ENCODE peak calls at places on chromosomes 3 and 15, in seven cellular contexts. S is GM12878, V is A549, T is GM23338, G is HCT116, E is SK-N-SH, Y is HepG2. I is an unnamed sample.

GRCh38 chr3:11541321-11542303 is 102.1 kb downstream of the VGLL4 start:
- DNase-seq in G (no peak), S (no peak), Y (no peak), T (no peak), E (no peak), V (no peak), I (no peak)

GRCh38 chr15:63990449-63990848 is 55.8 kb downstream of the DAPK2 start:
- DNase-seq in S (no peak), V (no peak), E (no peak), T (no peak), G (no peak), Y (no peak), I (no peak)

GRCh38 chr15:98983333-98983732 is 24.3 kb downstream of the PGPEP1L start:
- DNase-seq in G (no peak), T (no peak), V (peak), Y (no peak), E (no peak), S (no peak), I (peak)

GRCh38 chr3:192122832-192123594 is 604.3 kb downstream of the FGF12 start:
- DNase-seq in G (no peak), T (peak), V (no peak), Y (no peak), S (peak), E (no peak), I (no peak)

GRCh38 chr3:111649180-111649579 is 54.0 kb upstream of the ZBED2 start:
- DNase-seq in S (no peak), Y (no peak), V (no peak), T (no peak), G (no peak), E (no peak), I (no peak)

GRCh38 chr15:83747050-83747717 is 93.3 kb downstream of the ADAMTSL3 start:
- DNase-seq in T (peak), V (no peak), E (no peak), G (peak), Y (peak), S (no peak), I (no peak)

GRCh38 chr3:54939591-54940300 is 11.9 kb upstream of the LRTM1 start:
- DNase-seq in E (no peak), T (no peak), Y (no peak), V (no peak), S (no peak), G (no peak), I (no peak)

GRCh38 chr15:84604804-84605203 is 4.0 kb downstream of the ZSCAN2 start:
- DNase-seq in T (no peak), Y (no peak), S (no peak), G (no peak), V (no peak), E (no peak), I (no peak)

GRCh38 chr3:11283126-11283478 is 10.9 kb downstream of the ATG7 start:
- DNase-seq in Y (no peak), V (no peak), G (no peak), T (no peak), E (no peak), S (no peak), I (no peak)

GRCh38 chr3:114408763-114409162 is 114.9 kb downstream of the TIGIT start:
- DNase-seq in G (no peak), E (peak), Y (no peak), V (no peak), S (no peak), T (peak), I (no peak)

GRCh38 chr3:124978627-124979026 is 44.1 kb upstream of the MUC13 start:
- DNase-seq in E (no peak), Y (no peak), V (no peak), T (no peak), S (no peak), G (no peak), I (no peak)

GRCh38 chr3:128337305-128337704 is 129.4 kb downstream of the DNAJB8 start:
- DNase-seq in S (no peak), G (no peak), Y (no peak), V (no peak), E (no peak), T (no peak), I (no peak)

GRCh38 chr15:83930813-83931212 is 276.9 kb downstream of the ADAMTSL3 start:
- DNase-seq in Y (peak), S (no peak), T (no peak), V (no peak), E (no peak), G (no peak), I (no peak)

GRCh38 chr3:134761213-134761612 is 33.8 kb upstream of the EPHB1 start:
- DNase-seq in T (no peak), G (no peak), Y (no peak), E (no peak), S (no peak), V (no peak), I (no peak)

GRCh38 chr15:58221591-58222241 is 83.5 kb downstream of the AQP9 start:
- DNase-seq in G (peak), T (peak), E (peak), V (peak), Y (peak), S (no peak), I (no peak)

GRCh38 chr15:36235173-36235572 is 344.3 kb upstream of the CDIN1 start:
- DNase-seq in Y (no peak), S (no peak), E (no peak), V (no peak), G (no peak), T (no peak), I (no peak)

GRCh38 chr3:10242182-10243065 is 5.8 kb upstream of the TATDN2 start:
- DNase-seq in T (no peak), E (no peak), V (no peak), S (no peak), G (no peak), Y (no peak), I (no peak)

GRCh38 chr3:52568066-52568465 is 31.7 kb downstream of the UQCC5 start:
- DNase-seq in G (no peak), T (no peak), S (no peak), E (no peak), Y (no peak), V (no peak), I (no peak)

GRCh38 chr3:196207833-196208607 is 3.2 kb downstream of the ZDHHC19 start:
- DNase-seq in T (peak), G (no peak), Y (no peak), S (no peak), V (peak), E (peak), I (no peak)

GRCh38 chr15:64809649-64810498 is 15.6 kb downstream of the PIF1 start:
- DNase-seq in V (peak), T (peak), Y (peak), E (peak), S (no peak), G (peak), I (no peak)

GRCh38 chr15:79673416-79674123 is 223.2 kb downstream of the MTHFS start:
- DNase-seq in E (no peak), T (peak), S (peak), G (no peak), V (peak), Y (no peak), I (no peak)

GRCh38 chr15:40389824-40390595 is 7.5 kb downstream of the KNSTRN start:
- DNase-seq in Y (no peak), E (no peak), G (no peak), T (no peak), V (no peak), S (no peak), I (no peak)

GRCh38 chr3:123660900-123661299 is 76.0 kb upstream of the HACD2 start:
- DNase-seq in G (no peak), S (no peak), E (peak), Y (no peak), T (no peak), V (no peak), I (no peak)

GRCh38 chr3:10008588-10009344 is 17.5 kb upstream of the FANCD2 start:
- DNase-seq in S (no peak), G (no peak), V (peak), E (peak), Y (peak), T (peak), I (no peak)

GRCh38 chr3:190721330-190721729 is 141.2 kb downstream of the GMNC start:
- DNase-seq in G (no peak), S (peak), T (no peak), Y (no peak), E (no peak), V (no peak), I (no peak)

GRCh38 chr3:130276203-130276803 is 69.2 kb upstream of the COL6A5 start:
- DNase-seq in S (no peak), G (peak), V (peak), Y (peak), T (peak), E (peak), I (peak)

GRCh38 chr3:30639937-30640336 is 33.5 kb downstream of the TGFBR2 start:
- DNase-seq in S (peak), E (no peak), T (no peak), V (no peak), G (no peak), Y (no peak), I (no peak)

GRCh38 chr3:169298247-169298992 is 365.1 kb downstream of the MECOM start:
- DNase-seq in E (no peak), G (no peak), S (no peak), T (no peak), Y (no peak), V (no peak), I (no peak)

GRCh38 chr3:119469378-119470189 is 821 bp downstream of the POGLUT1 start:
- DNase-seq in Y (no peak), G (no peak), S (peak), T (no peak), E (no peak), V (peak), I (no peak)

GRCh38 chr3:50226888-50227389 is 9.1 kb upstream of the GNAI2 start:
- DNase-seq in V (peak), S (no peak), Y (no peak), T (no peak), G (peak), E (no peak), I (no peak)

GRCh38 chr3:67381667-67382272 is 272.6 kb downstream of the SUCLG2 start:
- DNase-seq in Y (peak), V (peak), S (no peak), G (no peak), E (peak), T (peak), I (no peak)

GRCh38 chr15:66986951-66987350 is 78.5 kb upstream of the SMAD3 start:
- DNase-seq in G (no peak), E (no peak), T (no peak), V (no peak), S (no peak), Y (no peak), I (no peak)

GRCh38 chr15:65869954-65870871 is 922 bp downstream of the RAB11A start:
- DNase-seq in S (no peak), T (peak), V (no peak), Y (peak), E (peak), G (no peak), I (no peak)

GRCh38 chr3:3618624-3619023 is 180.6 kb upstream of the LRRN1 start:
- DNase-seq in T (no peak), G (no peak), E (no peak), Y (no peak), V (no peak), S (no peak), I (no peak)

GRCh38 chr3:194224937-194225422 is 89.0 kb downstream of the HES1 start:
- DNase-seq in T (peak), Y (no peak), G (no peak), S (no peak), E (peak), V (no peak), I (no peak)

GRCh38 chr3:5348229-5348628 is 160.7 kb downstream of the EDEM1 start:
- DNase-seq in T (no peak), V (no peak), G (no peak), E (no peak), S (no peak), Y (no peak), I (no peak)

GRCh38 chr3:78765671-78766485 is 1001.9 kb downstream of the ROBO1 start:
- DNase-seq in G (no peak), E (no peak), S (no peak), Y (no peak), T (no peak), V (no peak), I (no peak)

GRCh38 chr15:68574629-68575028 is 4.2 kb upstream of the CORO2B start:
- DNase-seq in S (no peak), T (no peak), V (no peak), Y (no peak), G (no peak), E (no peak), I (no peak)

DNA sequence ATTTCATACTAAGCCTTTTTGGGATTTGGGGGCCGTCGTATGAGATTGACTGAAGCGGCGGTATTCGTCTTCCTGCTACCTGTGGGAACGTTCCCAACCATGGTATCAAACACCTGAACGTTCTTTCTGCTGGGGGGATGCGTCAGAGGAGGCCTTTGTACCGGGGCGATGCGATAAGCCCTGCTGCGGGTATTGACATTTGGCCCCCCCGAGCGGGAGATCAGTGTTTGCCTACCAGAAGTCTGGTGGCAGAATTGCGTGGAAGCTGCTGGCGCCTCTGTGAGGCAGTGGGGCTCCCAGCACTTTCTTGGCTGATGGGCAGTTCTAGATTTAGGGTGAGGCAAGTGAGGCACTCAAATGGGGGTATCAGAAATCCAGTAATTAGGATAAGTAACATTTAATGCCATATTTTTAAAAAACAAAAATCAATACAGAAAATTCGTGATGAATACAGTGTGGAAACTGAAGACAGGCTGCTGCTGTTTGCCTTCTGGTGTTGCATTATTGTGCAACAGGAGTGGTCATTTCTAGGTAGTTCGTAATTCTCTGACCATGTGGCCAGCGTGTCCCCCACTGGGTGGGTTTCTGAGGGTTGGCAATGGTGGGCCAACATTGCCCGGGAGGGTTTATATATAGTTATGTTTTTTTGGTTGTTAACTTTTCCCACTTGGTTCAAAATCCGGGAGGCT is 12.7 kb downstream of the TRPM1 start:
- DNase-seq in S (no peak), V (no peak), E (no peak), Y (peak), G (no peak), T (no peak), I (no peak)
- TF ChIP-seq REST in S (no peak), V (no peak), E (no peak), Y (no peak), G (no peak), T (no peak), I (no peak)

DNA sequence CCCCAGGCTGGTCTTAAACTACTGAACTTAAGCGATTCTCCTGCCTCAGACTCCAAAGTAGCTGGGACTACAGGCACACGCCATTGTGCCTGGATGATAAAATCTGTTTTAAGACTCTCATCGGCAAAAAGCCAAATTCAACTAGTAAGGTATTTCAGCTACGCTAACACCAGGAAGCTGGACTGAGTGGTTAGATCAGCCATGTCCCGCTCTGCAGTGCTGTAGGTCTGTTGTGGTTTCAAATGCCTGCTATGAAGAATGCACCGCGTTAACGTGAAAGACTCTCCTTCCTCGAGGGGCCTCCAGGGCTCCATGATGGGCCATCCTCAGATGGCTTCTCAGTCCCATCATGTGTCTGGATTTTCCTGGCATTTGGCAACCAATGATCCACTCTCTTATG is 70.2 kb downstream of the PCOLCE2 start:
- DNase-seq in T (no peak), G (no peak), E (no peak), S (no peak), V (no peak), Y (no peak), I (no peak)
- TF ChIP-seq REST in T (no peak), G (no peak), E (no peak), S (no peak), V (no peak), Y (no peak), I (no peak)

GRCh38 chr15:44550256-44550655 is 13.3 kb downstream of the EIF3J start:
- DNase-seq in G (no peak), V (no peak), S (no peak), Y (no peak), T (no peak), E (peak), I (no peak)
- TF ChIP-seq REST in G (no peak), V (no peak), S (no peak), Y (no peak), T (no peak), E (no peak), I (no peak)

DNA sequence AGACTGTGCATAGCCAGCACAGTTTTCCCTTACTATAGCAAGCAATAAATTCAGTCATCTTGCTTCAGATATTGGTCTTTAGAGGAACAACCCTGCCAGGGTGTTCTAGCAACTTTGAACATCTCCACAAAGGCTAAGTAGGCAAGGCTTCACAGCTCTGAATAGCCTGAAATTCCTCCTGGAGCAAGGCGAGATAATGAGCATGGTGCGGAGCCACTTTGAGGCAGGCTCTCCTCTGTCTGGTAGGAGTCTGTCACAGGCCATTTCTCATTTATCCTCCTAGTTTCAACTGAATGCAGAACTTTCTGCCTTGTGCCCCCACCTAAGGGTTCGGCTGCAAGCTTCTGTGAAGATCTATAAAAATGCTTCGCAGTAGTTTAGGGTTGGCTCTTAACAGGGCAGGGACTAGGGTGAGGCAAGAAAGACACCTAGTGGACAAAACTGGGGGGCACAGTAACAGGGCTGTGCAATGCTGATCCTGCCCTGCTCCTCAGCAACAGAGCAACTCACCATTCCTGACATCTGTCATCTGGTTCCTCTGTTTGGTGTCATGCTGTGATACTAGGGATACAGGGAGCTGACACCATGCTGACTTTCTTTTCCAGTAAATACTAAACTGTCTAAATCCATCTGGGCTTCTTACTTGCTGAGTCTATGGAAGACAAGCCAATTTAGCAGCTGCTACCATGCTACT is 16.6 kb upstream of the EHHADH start:
- DNase-seq in Y (peak), T (peak), V (peak), S (no peak), G (no peak), E (peak), I (no peak)
- TF ChIP-seq REST in Y (no peak), T (no peak), V (no peak), S (no peak), G (no peak), E (no peak), I (no peak)

DNA sequence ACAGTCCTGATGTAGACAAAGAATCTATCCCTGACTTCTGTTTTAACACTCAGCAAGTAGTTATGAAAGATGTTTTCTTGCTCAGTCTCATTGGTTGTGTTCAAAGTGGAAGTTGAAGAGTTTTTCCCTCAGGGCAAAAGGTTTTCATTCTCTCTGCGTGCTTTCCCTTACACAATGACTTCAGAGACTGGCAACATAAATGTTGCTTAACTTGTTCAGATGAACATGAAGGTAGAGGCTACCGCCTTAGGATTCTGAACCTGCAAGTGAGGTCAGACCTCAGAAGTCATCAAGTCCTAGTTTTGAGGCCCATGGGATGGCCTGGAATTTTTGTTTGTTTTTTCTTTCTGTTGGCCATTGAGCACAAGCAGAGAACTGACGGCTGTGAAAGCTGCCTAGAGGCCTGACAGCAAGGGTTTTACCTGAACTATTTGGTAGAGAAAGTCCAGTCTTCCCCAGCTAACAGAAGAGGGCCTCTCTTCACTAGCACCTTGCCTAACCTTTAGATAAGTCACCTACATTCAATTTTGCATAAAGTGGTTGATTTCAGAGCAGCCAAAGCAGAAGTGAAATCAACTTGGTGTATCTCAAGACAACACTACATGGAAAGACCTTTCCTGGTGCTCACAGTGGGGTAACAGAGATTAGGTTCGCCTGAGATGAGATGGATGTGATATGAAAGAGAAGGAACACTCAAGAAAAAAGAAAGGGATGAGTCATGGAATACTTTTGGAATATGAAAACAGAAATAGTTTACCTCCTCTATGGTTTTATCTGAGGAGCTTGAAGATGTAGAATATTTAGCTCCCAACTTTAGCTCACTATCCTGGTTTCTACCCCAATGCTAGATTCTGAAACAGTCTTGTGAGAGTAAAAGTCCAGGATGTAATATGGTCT is 53.6 kb upstream of the AP4E1 start:
- DNase-seq in S (peak), Y (peak), G (no peak), T (no peak), E (no peak), V (no peak), I (no peak)
- TF ChIP-seq REST in S (no peak), Y (no peak), G (no peak), T (no peak), E (no peak), V (no peak), I (no peak)

I was measured in Panc1.